ENCODE peak calls at places on chromosomes 13 and 19, in nine cellular contexts. One of them, this sample, is unnamed.

GRCh38 chr19:23817519-23817918 is 58.8 kb upstream of the ZNF681 start:
- DNase-seq in hepatocyte: peak
- DNase-seq in lower leg skin: no peak
- DNase-seq in kidney: no peak
- DNase-seq in GM12878: no peak
- DNase-seq in AG10803: no peak
- DNase-seq in GM23338: peak
- DNase-seq in upper lobe of right lung: no peak
- DNase-seq in AG09309: no peak
- DNase-seq in this sample: peak

GRCh38 chr13:83881031-83881727 is 1.1 kb downstream of the SLITRK1 start:
- DNase-seq in hepatocyte: no peak
- DNase-seq in lower leg skin: no peak
- DNase-seq in kidney: no peak
- DNase-seq in GM12878: no peak
- DNase-seq in AG10803: no peak
- DNase-seq in GM23338: peak
- DNase-seq in upper lobe of right lung: no peak
- DNase-seq in AG09309: no peak
- DNase-seq in this sample: peak

GRCh38 chr13:74200081-74200480 is 65.9 kb upstream of the KLF12 start:
- DNase-seq in hepatocyte: no peak
- DNase-seq in lower leg skin: no peak
- DNase-seq in kidney: no peak
- DNase-seq in GM12878: no peak
- DNase-seq in AG10803: peak
- DNase-seq in GM23338: no peak
- DNase-seq in upper lobe of right lung: no peak
- DNase-seq in AG09309: no peak
- DNase-seq in this sample: peak

GRCh38 chr19:40614595-40615411 is 13.6 kb downstream of the LTBP4 start:
- DNase-seq in hepatocyte: peak
- DNase-seq in lower leg skin: peak
- DNase-seq in kidney: peak
- DNase-seq in GM12878: peak
- DNase-seq in AG10803: peak
- DNase-seq in GM23338: peak
- DNase-seq in upper lobe of right lung: peak
- DNase-seq in AG09309: peak
- DNase-seq in this sample: peak

GRCh38 chr19:6216996-6217751 is 62.6 kb downstream of the MLLT1 start:
- DNase-seq in hepatocyte: peak
- DNase-seq in lower leg skin: peak
- DNase-seq in kidney: peak
- DNase-seq in GM12878: no peak
- DNase-seq in AG10803: no peak
- DNase-seq in GM23338: peak
- DNase-seq in upper lobe of right lung: no peak
- DNase-seq in AG09309: no peak
- DNase-seq in this sample: no peak

GRCh38 chr19:44635581-44636438 is 7.9 kb upstream of the PVR start:
- DNase-seq in hepatocyte: no peak
- DNase-seq in lower leg skin: no peak
- DNase-seq in kidney: no peak
- DNase-seq in GM12878: no peak
- DNase-seq in AG10803: peak
- DNase-seq in GM23338: no peak
- DNase-seq in upper lobe of right lung: no peak
- DNase-seq in AG09309: no peak
- DNase-seq in this sample: no peak

GRCh38 chr13:32669030-32669646 is 82.9 kb downstream of the PDS5B start:
- DNase-seq in hepatocyte: peak
- DNase-seq in lower leg skin: no peak
- DNase-seq in kidney: no peak
- DNase-seq in GM12878: no peak
- DNase-seq in AG10803: peak
- DNase-seq in GM23338: peak
- DNase-seq in upper lobe of right lung: no peak
- DNase-seq in AG09309: peak
- DNase-seq in this sample: peak

GRCh38 chr19:30799854-30800755 is 427.9 kb downstream of the ZNF536 start:
- DNase-seq in hepatocyte: peak
- DNase-seq in lower leg skin: peak
- DNase-seq in kidney: no peak
- DNase-seq in GM12878: no peak
- DNase-seq in AG10803: peak
- DNase-seq in GM23338: peak
- DNase-seq in upper lobe of right lung: peak
- DNase-seq in AG09309: no peak
- DNase-seq in this sample: no peak

DNA sequence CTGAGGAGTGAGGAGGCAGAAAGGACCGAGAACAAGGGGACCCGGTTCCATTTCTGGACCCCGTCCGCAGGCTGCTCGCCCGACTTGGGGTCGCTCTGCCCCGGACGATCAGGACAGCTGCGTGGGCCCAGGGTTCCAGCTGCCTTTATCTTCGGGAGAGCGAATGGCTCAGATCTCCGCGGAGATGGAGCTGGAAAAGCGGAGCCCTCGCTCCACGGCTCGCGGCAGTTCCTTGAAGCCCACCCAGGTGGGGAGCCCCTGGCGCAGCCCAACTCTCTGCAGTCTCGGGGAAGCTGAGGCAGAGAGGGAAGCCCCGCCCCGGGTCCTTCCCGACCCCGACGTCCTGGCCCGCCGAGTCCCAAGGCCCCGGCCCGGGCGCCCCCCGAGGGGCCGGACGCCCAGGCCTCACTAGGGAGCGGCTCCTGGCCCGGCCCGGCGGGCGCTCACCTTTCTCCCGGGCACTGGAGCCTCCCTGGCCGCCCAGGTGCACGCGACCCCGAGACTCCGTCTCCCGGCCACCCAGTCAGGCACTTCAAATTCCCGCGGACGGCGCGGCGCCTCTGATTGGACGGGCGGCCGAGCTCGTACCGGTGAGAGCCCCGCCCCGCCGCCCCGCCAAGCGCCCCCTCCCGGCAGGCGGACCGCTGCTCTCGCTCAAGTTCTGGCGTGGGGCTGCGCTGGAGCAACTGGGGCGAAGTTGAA is 485.7 kb downstream of the UQCRFS1 start:
- DNase-seq in hepatocyte: no peak
- DNase-seq in lower leg skin: no peak
- DNase-seq in kidney: peak
- DNase-seq in GM12878: no peak
- DNase-seq in AG10803: no peak
- DNase-seq in GM23338: peak
- DNase-seq in upper lobe of right lung: peak
- DNase-seq in AG09309: no peak
- DNase-seq in this sample: peak
- H3K4me3 ChIP-seq in hepatocyte: no peak
- H3K4me3 ChIP-seq in lower leg skin: no peak
- H3K4me3 ChIP-seq in kidney: no peak
- H3K4me3 ChIP-seq in GM12878: no peak
- H3K4me3 ChIP-seq in AG10803: peak
- H3K4me3 ChIP-seq in GM23338: peak
- H3K4me3 ChIP-seq in upper lobe of right lung: peak
- H3K4me3 ChIP-seq in AG09309: no peak
- H3K4me3 ChIP-seq in this sample: peak

GRCh38 chr19:43595605-43595998 is 332 bp downstream of the IRGQ start:
- DNase-seq in hepatocyte: no peak
- DNase-seq in lower leg skin: no peak
- DNase-seq in kidney: no peak
- DNase-seq in GM12878: no peak
- DNase-seq in AG10803: no peak
- DNase-seq in GM23338: no peak
- DNase-seq in upper lobe of right lung: no peak
- DNase-seq in AG09309: no peak
- DNase-seq in this sample: no peak

GRCh38 chr19:43598445-43599240 is 2.2 kb downstream of the ZNF576 start:
- DNase-seq in hepatocyte: no peak
- DNase-seq in lower leg skin: no peak
- DNase-seq in kidney: no peak
- DNase-seq in GM12878: no peak
- DNase-seq in AG10803: no peak
- DNase-seq in GM23338: no peak
- DNase-seq in upper lobe of right lung: no peak
- DNase-seq in AG09309: no peak
- DNase-seq in this sample: no peak

GRCh38 chr19:43595999-43596841 is at the start of the genes IRGQ and ZNF576:
- DNase-seq in hepatocyte: peak
- DNase-seq in lower leg skin: peak
- DNase-seq in kidney: peak
- DNase-seq in GM12878: peak
- DNase-seq in AG10803: peak
- DNase-seq in GM23338: peak
- DNase-seq in upper lobe of right lung: peak
- DNase-seq in AG09309: peak
- DNase-seq in this sample: peak

GRCh38 chr19:43594710-43595604 is 977 bp downstream of the IRGQ start:
- DNase-seq in hepatocyte: peak
- DNase-seq in lower leg skin: peak
- DNase-seq in kidney: peak
- DNase-seq in GM12878: no peak
- DNase-seq in AG10803: peak
- DNase-seq in GM23338: peak
- DNase-seq in upper lobe of right lung: peak
- DNase-seq in AG09309: no peak
- DNase-seq in this sample: peak

GRCh38 chr19:43596842-43597461 is 557 bp downstream of the ZNF576 start:
- DNase-seq in hepatocyte: no peak
- DNase-seq in lower leg skin: no peak
- DNase-seq in kidney: no peak
- DNase-seq in GM12878: no peak
- DNase-seq in AG10803: no peak
- DNase-seq in GM23338: no peak
- DNase-seq in upper lobe of right lung: no peak
- DNase-seq in AG09309: no peak
- DNase-seq in this sample: peak
- TF ChIP-seq CTCF in hepatocyte: no peak
- TF ChIP-seq CTCF in lower leg skin: no peak
- TF ChIP-seq CTCF in kidney: no peak
- TF ChIP-seq CTCF in GM12878: no peak
- TF ChIP-seq CTCF in AG10803: no peak
- TF ChIP-seq CTCF in GM23338: no peak
- TF ChIP-seq CTCF in upper lobe of right lung: no peak
- TF ChIP-seq CTCF in AG09309: no peak
- TF ChIP-seq CTCF in this sample: no peak

GRCh38 chr19:1239420-1239795 is 1.6 kb upstream of the CBARP start:
- DNase-seq in hepatocyte: no peak
- DNase-seq in lower leg skin: no peak
- DNase-seq in kidney: no peak
- DNase-seq in GM12878: no peak
- DNase-seq in AG10803: no peak
- DNase-seq in GM23338: no peak
- DNase-seq in upper lobe of right lung: no peak
- DNase-seq in AG09309: no peak
- DNase-seq in this sample: no peak

GRCh38 chr19:1241417-1242095 is at the start of gene ATP5F1D:
- DNase-seq in hepatocyte: peak
- DNase-seq in lower leg skin: peak
- DNase-seq in kidney: peak
- DNase-seq in GM12878: peak
- DNase-seq in AG10803: peak
- DNase-seq in GM23338: peak
- DNase-seq in upper lobe of right lung: peak
- DNase-seq in AG09309: peak
- DNase-seq in this sample: peak

GRCh38 chr19:1240925-1241324 is 626 bp upstream of the ATP5F1D start:
- DNase-seq in hepatocyte: no peak
- DNase-seq in lower leg skin: no peak
- DNase-seq in kidney: no peak
- DNase-seq in GM12878: no peak
- DNase-seq in AG10803: no peak
- DNase-seq in GM23338: no peak
- DNase-seq in upper lobe of right lung: no peak
- DNase-seq in AG09309: no peak
- DNase-seq in this sample: no peak

GRCh38 chr19:1238373-1239303 is 833 bp upstream of the CBARP start:
- DNase-seq in hepatocyte: no peak
- DNase-seq in lower leg skin: no peak
- DNase-seq in kidney: no peak
- DNase-seq in GM12878: no peak
- DNase-seq in AG10803: no peak
- DNase-seq in GM23338: no peak
- DNase-seq in upper lobe of right lung: peak
- DNase-seq in AG09309: no peak
- DNase-seq in this sample: no peak

DNA sequence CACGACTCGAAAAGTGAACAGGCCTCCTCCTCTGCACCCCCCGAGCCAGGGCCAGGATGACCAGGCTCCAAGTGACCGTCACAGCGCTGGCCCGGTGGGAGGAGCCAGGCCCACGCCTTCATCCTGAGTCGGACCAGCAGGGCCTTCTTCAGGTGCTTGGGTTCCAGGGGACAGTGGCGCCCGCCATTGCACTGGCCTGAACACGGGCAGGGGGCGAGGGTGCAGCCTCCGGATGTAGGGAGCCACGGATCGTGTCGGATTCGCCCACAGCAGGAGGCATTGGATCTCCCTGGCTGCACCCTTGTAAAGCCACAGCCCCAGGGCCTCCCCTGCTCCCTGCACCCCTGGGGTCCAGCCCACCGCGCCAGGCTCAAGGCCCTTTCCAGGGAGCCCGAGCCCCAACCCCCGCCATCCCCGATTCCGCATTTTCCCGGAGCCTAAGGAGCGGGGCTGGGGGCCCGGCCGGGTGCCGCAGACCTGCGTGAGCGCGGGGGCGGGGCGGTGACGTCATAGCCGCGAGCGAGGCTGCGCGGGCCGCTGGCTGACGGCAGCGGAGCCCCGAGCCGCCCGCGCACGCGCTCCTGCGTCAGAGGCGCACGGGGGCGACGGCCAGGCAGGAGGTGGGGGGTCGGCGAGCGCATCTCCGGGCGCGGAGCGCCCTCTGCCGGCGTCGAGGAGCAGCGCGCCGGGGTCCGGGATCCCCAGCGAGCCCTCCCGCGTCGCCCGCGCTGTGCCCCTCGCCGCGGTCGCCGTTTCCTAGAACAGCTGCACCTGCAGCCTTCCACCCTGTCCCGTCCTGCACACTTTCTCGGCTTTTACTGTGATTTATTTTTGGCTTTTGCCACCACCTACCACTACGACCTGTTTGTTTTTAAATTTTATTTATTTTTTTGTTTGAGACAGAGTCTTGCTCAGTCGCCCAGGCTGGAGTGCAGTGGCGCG is 1.5 kb upstream of the ATP5F1D start:
- DNase-seq in hepatocyte: peak
- DNase-seq in lower leg skin: peak
- DNase-seq in kidney: peak
- DNase-seq in GM12878: no peak
- DNase-seq in AG10803: peak
- DNase-seq in GM23338: peak
- DNase-seq in upper lobe of right lung: peak
- DNase-seq in AG09309: no peak
- DNase-seq in this sample: peak
- H3K4me3 ChIP-seq in hepatocyte: peak
- H3K4me3 ChIP-seq in lower leg skin: no peak
- H3K4me3 ChIP-seq in kidney: no peak
- H3K4me3 ChIP-seq in GM12878: peak
- H3K4me3 ChIP-seq in AG10803: peak
- H3K4me3 ChIP-seq in GM23338: peak
- H3K4me3 ChIP-seq in upper lobe of right lung: peak
- H3K4me3 ChIP-seq in AG09309: peak
- H3K4me3 ChIP-seq in this sample: peak

DNA sequence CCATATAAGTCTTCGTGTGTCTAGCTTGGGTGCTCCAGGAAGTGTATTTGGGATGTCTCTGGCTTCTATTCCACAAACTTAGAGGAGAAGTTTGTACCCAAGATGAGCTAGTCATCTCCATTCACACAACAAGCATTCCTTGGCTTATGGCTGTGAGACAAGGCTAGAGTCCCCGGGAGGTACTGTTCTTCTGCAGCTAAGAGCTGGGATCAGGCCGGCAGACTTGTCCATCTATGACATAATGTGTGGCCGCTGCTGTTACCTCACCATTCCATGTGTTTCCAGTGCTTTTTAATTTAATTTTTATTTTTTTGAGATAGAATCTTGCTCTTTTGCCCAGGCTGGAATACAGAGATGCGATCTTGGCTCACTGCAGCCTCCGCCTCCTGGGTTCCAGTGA is 20.7 kb downstream of the GATAD2A start:
- DNase-seq in hepatocyte: no peak
- DNase-seq in lower leg skin: no peak
- DNase-seq in kidney: no peak
- DNase-seq in GM12878: no peak
- DNase-seq in AG10803: no peak
- DNase-seq in GM23338: no peak
- DNase-seq in upper lobe of right lung: no peak
- DNase-seq in AG09309: no peak
- DNase-seq in this sample: no peak
- TF ChIP-seq CTCF in hepatocyte: no peak
- TF ChIP-seq CTCF in lower leg skin: no peak
- TF ChIP-seq CTCF in kidney: no peak
- TF ChIP-seq CTCF in GM12878: no peak
- TF ChIP-seq CTCF in AG10803: no peak
- TF ChIP-seq CTCF in GM23338: no peak
- TF ChIP-seq CTCF in upper lobe of right lung: no peak
- TF ChIP-seq CTCF in AG09309: no peak
- TF ChIP-seq CTCF in this sample: no peak